ENCODE peak calls at places on chromosomes 6 and 20, in seven cellular contexts. L is fibroblast of mammary gland, V is adrenal gland, O is DND-41, H is astrocyte, T is fibroblast of the aortic adventitia, E is fibroblast of lung. R is an unnamed sample.

GRCh38 chr20:33790571-33790970 is 20.6 kb upstream of the CHMP4B start:
- DNase-seq in L (no peak), V (no peak), O (no peak), H (no peak), T (no peak), E (no peak), R (no peak)

GRCh38 chr6:93393554-93394074 is 25.7 kb downstream of the EPHA7 start:
- DNase-seq in L (no peak), V (no peak), O (no peak), H (no peak), T (no peak), E (no peak), R (no peak)

GRCh38 chr6:167699141-167700036 is 127.3 kb upstream of the AFDN start:
- DNase-seq in L (peak; percentile 3), V (peak; percentile 69), O (peak; percentile 33), H (no peak), T (peak; percentile 7), E (no peak), R (peak; percentile 18)

GRCh38 chr6:155100087-155100486 is 105.0 kb downstream of the TIAM2 start:
- DNase-seq in L (no peak), V (peak; percentile 85), O (no peak), H (peak; percentile 83), T (no peak), E (no peak), R (no peak)

GRCh38 chr6:28884423-28885148 is 39.2 kb downstream of the TRIM27 start:
- DNase-seq in L (no peak), V (no peak), O (peak; percentile 86), H (no peak), T (no peak), E (no peak), R (peak; percentile 95)

GRCh38 chr20:62163485-62163865 is 19.4 kb upstream of the MTG2 start:
- DNase-seq in L (no peak), V (no peak), O (no peak), H (no peak), T (no peak), E (no peak), R (no peak)

GRCh38 chr20:63082939-63083735 is 76.4 kb upstream of the BHLHE23 start:
- DNase-seq in L (no peak), V (no peak), O (no peak), H (no peak), T (no peak), E (no peak), R (no peak)

GRCh38 chr6:101539510-101540245 is 146.2 kb downstream of the GRIK2 start:
- DNase-seq in L (peak; percentile 59), V (no peak), O (no peak), H (peak; percentile 75), T (peak; percentile 76), E (peak; percentile 25), R (no peak)

GRCh38 chr6:161835426-161836029 is 561.7 kb upstream of the AGPAT4 start:
- DNase-seq in L (no peak), V (no peak), O (no peak), H (no peak), T (no peak), E (peak; percentile 44), R (no peak)

GRCh38 chr6:128118401-128118800 is 217.5 kb upstream of the THEMIS start:
- DNase-seq in L (peak; percentile 66), V (no peak), O (no peak), H (peak; percentile 86), T (peak; percentile 42), E (peak; percentile 74), R (no peak)

GRCh38 chr6:169157474-169158181 is 96.0 kb downstream of the THBS2 start:
- DNase-seq in L (no peak), V (no peak), O (no peak), H (no peak), T (no peak), E (no peak), R (no peak)

GRCh38 chr20:4067600-4068261 is 52.4 kb upstream of the RNF24 start:
- DNase-seq in L (peak; percentile 94), V (no peak), O (no peak), H (peak; percentile 79), T (peak; percentile 86), E (peak; percentile 75), R (no peak)

GRCh38 chr6:130995783-130996447 is 67.1 kb downstream of the EPB41L2 start:
- DNase-seq in L (no peak), V (no peak), O (no peak), H (no peak), T (no peak), E (no peak), R (no peak)

GRCh38 chr20:56859751-56860366 is 230.8 kb downstream of the TFAP2C start:
- DNase-seq in L (no peak), V (no peak), O (no peak), H (no peak), T (no peak), E (no peak), R (no peak)

GRCh38 chr6:90940812-90941481 is 354.1 kb upstream of the MAP3K7 start:
- DNase-seq in L (peak; percentile 56), V (no peak), O (no peak), H (peak; percentile 45), T (peak; percentile 61), E (peak; percentile 80), R (peak; percentile 75)

GRCh38 chr6:33905081-33905609 is 101.3 kb upstream of the MLN start:
- DNase-seq in L (no peak), V (no peak), O (peak; percentile 40), H (no peak), T (no peak), E (no peak), R (peak; percentile 98)

GRCh38 chr20:18719426-18719825 is 94.2 kb upstream of the SCP2D1 start:
- DNase-seq in L (peak; percentile 57), V (no peak), O (no peak), H (peak; percentile 67), T (no peak), E (peak; percentile 36), R (no peak)

GRCh38 chr6:15827492-15828255 is 164.8 kb upstream of the DTNBP1 start:
- DNase-seq in L (no peak), V (no peak), O (no peak), H (no peak), T (no peak), E (no peak), R (no peak)

GRCh38 chr6:41072836-41073202 is at the start of gene NFYA:
- DNase-seq in L (peak; percentile 99), V (no peak), O (peak; percentile 100), H (peak; percentile 98), T (no peak), E (peak; percentile 100), R (peak; percentile 98)

GRCh38 chr6:117448732-117449131 is 23.0 kb upstream of the ROS1 start:
- DNase-seq in L (peak; percentile 94), V (no peak), O (no peak), H (peak; percentile 96), T (peak; percentile 96), E (peak; percentile 89), R (no peak)

GRCh38 chr6:56693246-56693607 is 50.5 kb upstream of the DST start:
- DNase-seq in L (peak; percentile 95), V (peak; percentile 73), O (no peak), H (peak; percentile 93), T (peak; percentile 87), E (peak; percentile 89), R (no peak)
- H3K4me3 ChIP-seq in L (no peak overlapping the region), V (no peak overlapping the region), O (no peak overlapping the region), H (peak overlapping the region; percentile 41), T (peak overlapping the region; percentile 65), E (peak overlapping the region; percentile 31), R (no peak overlapping the region)

GRCh38 chr20:17665756-17666155 is 16.3 kb downstream of the RRBP1 start:
- DNase-seq in L (no peak), V (no peak), O (no peak), H (no peak), T (no peak), E (no peak), R (no peak)
- H3K4me3 ChIP-seq in L (no peak overlapping the region), V (no peak overlapping the region), O (no peak overlapping the region), H (no peak overlapping the region), T (no peak overlapping the region), E (no peak overlapping the region), R (no peak overlapping the region)

GRCh38 chr6:156852147-156852857 is 75.1 kb downstream of the ARID1B start:
- DNase-seq in L (no peak), V (no peak), O (no peak), H (no peak), T (no peak), E (no peak), R (peak; percentile 33)
- H3K4me3 ChIP-seq in L (no peak overlapping the region), V (no peak overlapping the region), O (no peak overlapping the region), H (no peak overlapping the region), T (no peak overlapping the region), E (no peak overlapping the region), R (no peak overlapping the region)

DNA sequence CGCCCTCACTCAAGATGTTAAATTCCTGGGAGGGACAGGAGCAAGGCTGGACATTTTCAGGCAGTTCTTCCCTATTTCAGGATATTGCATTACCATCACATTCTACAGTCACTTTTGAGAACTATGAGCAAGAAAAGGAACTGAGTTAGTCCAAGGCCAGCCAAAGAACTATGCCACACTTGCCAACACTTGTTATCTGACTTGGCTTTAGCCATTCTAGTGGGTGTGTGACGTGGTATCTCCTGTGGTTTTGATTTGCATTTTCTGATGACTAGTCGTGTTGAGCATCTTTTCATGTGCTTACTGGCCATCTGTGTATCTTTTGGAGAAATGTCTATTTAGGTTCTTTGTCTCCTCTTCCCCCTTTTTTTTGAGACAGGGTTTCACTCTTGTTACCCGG is 12.0 kb downstream of the XRN2 start:
- DNase-seq in L (peak; percentile 90), V (peak; percentile 88), O (no peak), H (peak; percentile 94), T (peak; percentile 96), E (peak; percentile 71), R (peak; percentile 17)
- H3K4me3 ChIP-seq in L (no peak overlapping the region), V (no peak overlapping the region), O (no peak overlapping the region), H (no peak overlapping the region), T (no peak overlapping the region), E (no peak overlapping the region), R (no peak overlapping the region)